ENCODE peak calls at places on chromosomes 7 and 10, in eight cellular contexts. One of them, this sample, is unnamed.

GRCh38 chr7:92916751-92917369 is 80.5 kb upstream of the CDK6 start:
- DNase-seq in neural progenitor cell: peak
- DNase-seq in suprapubic skin: no peak
- DNase-seq in cardiac muscle cell: peak
- DNase-seq in brain microvascular endothelial cell: peak
- DNase-seq in lung: no peak
- DNase-seq in lower lobe of right lung: no peak
- DNase-seq in heart left ventricle: no peak
- DNase-seq in this sample: no peak

GRCh38 chr10:126839094-126839761 is 66.0 kb upstream of the DOCK1 start:
- DNase-seq in neural progenitor cell: no peak
- DNase-seq in heart left ventricle: no peak
- DNase-seq in lung: peak
- DNase-seq in suprapubic skin: no peak
- DNase-seq in brain microvascular endothelial cell: no peak
- DNase-seq in cardiac muscle cell: no peak
- DNase-seq in lower lobe of right lung: peak
- DNase-seq in this sample: no peak

GRCh38 chr10:33412261-33413092 is 78.0 kb upstream of the NRP1 start:
- DNase-seq in heart left ventricle: no peak
- DNase-seq in lung: no peak
- DNase-seq in cardiac muscle cell: peak
- DNase-seq in brain microvascular endothelial cell: peak
- DNase-seq in lower lobe of right lung: peak
- DNase-seq in suprapubic skin: no peak
- DNase-seq in neural progenitor cell: no peak
- DNase-seq in this sample: no peak

GRCh38 chr7:132653364-132653930 is 77.2 kb upstream of the PLXNA4 start:
- DNase-seq in cardiac muscle cell: no peak
- DNase-seq in brain microvascular endothelial cell: no peak
- DNase-seq in suprapubic skin: no peak
- DNase-seq in lower lobe of right lung: no peak
- DNase-seq in lung: no peak
- DNase-seq in neural progenitor cell: no peak
- DNase-seq in heart left ventricle: no peak
- DNase-seq in this sample: no peak

GRCh38 chr10:77555591-77556212 is 81.9 kb downstream of the KCNMA1 start:
- DNase-seq in lower lobe of right lung: no peak
- DNase-seq in lung: no peak
- DNase-seq in brain microvascular endothelial cell: no peak
- DNase-seq in neural progenitor cell: no peak
- DNase-seq in cardiac muscle cell: peak
- DNase-seq in heart left ventricle: no peak
- DNase-seq in suprapubic skin: no peak
- DNase-seq in this sample: no peak

GRCh38 chr10:90732581-90732980 is 125.3 kb downstream of the HTR7 start:
- DNase-seq in neural progenitor cell: no peak
- DNase-seq in suprapubic skin: no peak
- DNase-seq in lung: no peak
- DNase-seq in heart left ventricle: no peak
- DNase-seq in cardiac muscle cell: no peak
- DNase-seq in lower lobe of right lung: no peak
- DNase-seq in brain microvascular endothelial cell: no peak
- DNase-seq in this sample: no peak

GRCh38 chr10:22824984-22825383 is 102.9 kb upstream of the ARMC3 start:
- DNase-seq in heart left ventricle: no peak
- DNase-seq in lower lobe of right lung: no peak
- DNase-seq in suprapubic skin: no peak
- DNase-seq in lung: no peak
- DNase-seq in cardiac muscle cell: no peak
- DNase-seq in neural progenitor cell: no peak
- DNase-seq in brain microvascular endothelial cell: peak
- DNase-seq in this sample: no peak

GRCh38 chr10:43808136-43808535 is 159.5 kb upstream of the ZNF32 start:
- DNase-seq in lung: no peak
- DNase-seq in cardiac muscle cell: no peak
- DNase-seq in lower lobe of right lung: no peak
- DNase-seq in brain microvascular endothelial cell: no peak
- DNase-seq in neural progenitor cell: no peak
- DNase-seq in suprapubic skin: no peak
- DNase-seq in heart left ventricle: no peak
- DNase-seq in this sample: no peak

GRCh38 chr10:43197834-43198681 is 59.8 kb downstream of the CSGALNACT2 start:
- DNase-seq in suprapubic skin: peak
- DNase-seq in cardiac muscle cell: peak
- DNase-seq in neural progenitor cell: peak
- DNase-seq in lower lobe of right lung: peak
- DNase-seq in heart left ventricle: no peak
- DNase-seq in lung: peak
- DNase-seq in brain microvascular endothelial cell: peak
- DNase-seq in this sample: no peak

GRCh38 chr7:29370531-29371314 is 176.1 kb downstream of the CHN2 start:
- DNase-seq in heart left ventricle: peak
- DNase-seq in brain microvascular endothelial cell: peak
- DNase-seq in suprapubic skin: no peak
- DNase-seq in lower lobe of right lung: no peak
- DNase-seq in cardiac muscle cell: peak
- DNase-seq in lung: no peak
- DNase-seq in neural progenitor cell: no peak
- DNase-seq in this sample: no peak

GRCh38 chr7:11567571-11567970 is 264.4 kb downstream of the THSD7A start:
- DNase-seq in brain microvascular endothelial cell: no peak
- DNase-seq in neural progenitor cell: no peak
- DNase-seq in cardiac muscle cell: no peak
- DNase-seq in lung: no peak
- DNase-seq in lower lobe of right lung: no peak
- DNase-seq in suprapubic skin: no peak
- DNase-seq in heart left ventricle: no peak
- DNase-seq in this sample: no peak

GRCh38 chr10:76296885-76297775 is 865.7 kb downstream of the LRMDA start:
- DNase-seq in cardiac muscle cell: peak
- DNase-seq in lung: no peak
- DNase-seq in suprapubic skin: no peak
- DNase-seq in neural progenitor cell: no peak
- DNase-seq in heart left ventricle: no peak
- DNase-seq in lower lobe of right lung: no peak
- DNase-seq in brain microvascular endothelial cell: no peak
- DNase-seq in this sample: no peak

GRCh38 chr10:58998924-58999713 is 177.3 kb upstream of the PHYHIPL start:
- DNase-seq in heart left ventricle: peak
- DNase-seq in brain microvascular endothelial cell: no peak
- DNase-seq in lung: no peak
- DNase-seq in lower lobe of right lung: no peak
- DNase-seq in neural progenitor cell: no peak
- DNase-seq in cardiac muscle cell: peak
- DNase-seq in suprapubic skin: peak
- DNase-seq in this sample: peak

GRCh38 chr7:81236560-81236959 is 317.7 kb upstream of the SEMA3C start:
- DNase-seq in suprapubic skin: no peak
- DNase-seq in brain microvascular endothelial cell: no peak
- DNase-seq in cardiac muscle cell: no peak
- DNase-seq in heart left ventricle: no peak
- DNase-seq in lower lobe of right lung: no peak
- DNase-seq in neural progenitor cell: no peak
- DNase-seq in lung: no peak
- DNase-seq in this sample: no peak

GRCh38 chr10:29317027-29317420 is 28.2 kb downstream of the LYZL1 start:
- DNase-seq in lung: no peak
- DNase-seq in cardiac muscle cell: peak
- DNase-seq in heart left ventricle: no peak
- DNase-seq in lower lobe of right lung: no peak
- DNase-seq in suprapubic skin: no peak
- DNase-seq in brain microvascular endothelial cell: peak
- DNase-seq in neural progenitor cell: no peak
- DNase-seq in this sample: no peak

GRCh38 chr7:99123571-99124033 is 20.3 kb downstream of the SMURF1 start:
- DNase-seq in suprapubic skin: no peak
- DNase-seq in cardiac muscle cell: peak
- DNase-seq in lower lobe of right lung: no peak
- DNase-seq in heart left ventricle: no peak
- DNase-seq in neural progenitor cell: no peak
- DNase-seq in lung: no peak
- DNase-seq in brain microvascular endothelial cell: peak
- DNase-seq in this sample: no peak

GRCh38 chr10:125720002-125720382 is 483 bp downstream of the EDRF1 start:
- DNase-seq in lung: no peak
- DNase-seq in brain microvascular endothelial cell: no peak
- DNase-seq in neural progenitor cell: no peak
- DNase-seq in lower lobe of right lung: no peak
- DNase-seq in suprapubic skin: no peak
- DNase-seq in cardiac muscle cell: peak
- DNase-seq in heart left ventricle: no peak
- DNase-seq in this sample: no peak
- H3K27ac ChIP-seq in lung: peak
- H3K27ac ChIP-seq in brain microvascular endothelial cell: peak
- H3K27ac ChIP-seq in neural progenitor cell: peak
- H3K27ac ChIP-seq in lower lobe of right lung: peak
- H3K27ac ChIP-seq in suprapubic skin: peak
- H3K27ac ChIP-seq in cardiac muscle cell: peak
- H3K27ac ChIP-seq in heart left ventricle: no peak
- H3K27ac ChIP-seq in this sample: peak

GRCh38 chr7:83643754-83644153 is 5.2 kb downstream of the SEMA3E start:
- DNase-seq in cardiac muscle cell: no peak
- DNase-seq in brain microvascular endothelial cell: no peak
- DNase-seq in heart left ventricle: no peak
- DNase-seq in suprapubic skin: no peak
- DNase-seq in lower lobe of right lung: no peak
- DNase-seq in neural progenitor cell: no peak
- DNase-seq in lung: no peak
- DNase-seq in this sample: no peak

GRCh38 chr7:83649701-83650100 is 762 bp upstream of the SEMA3E start:
- DNase-seq in heart left ventricle: no peak
- DNase-seq in lung: no peak
- DNase-seq in lower lobe of right lung: no peak
- DNase-seq in brain microvascular endothelial cell: no peak
- DNase-seq in cardiac muscle cell: no peak
- DNase-seq in suprapubic skin: no peak
- DNase-seq in neural progenitor cell: no peak
- DNase-seq in this sample: no peak

GRCh38 chr7:83652481-83652880 is 3.5 kb upstream of the SEMA3E start:
- DNase-seq in brain microvascular endothelial cell: no peak
- DNase-seq in neural progenitor cell: no peak
- DNase-seq in suprapubic skin: no peak
- DNase-seq in lower lobe of right lung: no peak
- DNase-seq in cardiac muscle cell: no peak
- DNase-seq in heart left ventricle: no peak
- DNase-seq in lung: no peak
- DNase-seq in this sample: no peak

GRCh38 chr7:83646027-83646426 is 2.9 kb downstream of the SEMA3E start:
- DNase-seq in lower lobe of right lung: no peak
- DNase-seq in suprapubic skin: no peak
- DNase-seq in brain microvascular endothelial cell: no peak
- DNase-seq in neural progenitor cell: no peak
- DNase-seq in heart left ventricle: no peak
- DNase-seq in lung: no peak
- DNase-seq in cardiac muscle cell: no peak
- DNase-seq in this sample: no peak

GRCh38 chr7:83648464-83649241 is at the start of gene SEMA3E:
- DNase-seq in heart left ventricle: no peak
- DNase-seq in neural progenitor cell: peak
- DNase-seq in cardiac muscle cell: peak
- DNase-seq in lower lobe of right lung: no peak
- DNase-seq in lung: no peak
- DNase-seq in suprapubic skin: no peak
- DNase-seq in brain microvascular endothelial cell: peak
- DNase-seq in this sample: no peak
- H3K4me3 ChIP-seq in heart left ventricle: no peak
- H3K4me3 ChIP-seq in neural progenitor cell: peak
- H3K4me3 ChIP-seq in cardiac muscle cell: peak
- H3K4me3 ChIP-seq in lower lobe of right lung: peak
- H3K4me3 ChIP-seq in lung: peak
- H3K4me3 ChIP-seq in suprapubic skin: peak
- H3K4me3 ChIP-seq in brain microvascular endothelial cell: peak
- H3K4me3 ChIP-seq in this sample: no peak

DNA sequence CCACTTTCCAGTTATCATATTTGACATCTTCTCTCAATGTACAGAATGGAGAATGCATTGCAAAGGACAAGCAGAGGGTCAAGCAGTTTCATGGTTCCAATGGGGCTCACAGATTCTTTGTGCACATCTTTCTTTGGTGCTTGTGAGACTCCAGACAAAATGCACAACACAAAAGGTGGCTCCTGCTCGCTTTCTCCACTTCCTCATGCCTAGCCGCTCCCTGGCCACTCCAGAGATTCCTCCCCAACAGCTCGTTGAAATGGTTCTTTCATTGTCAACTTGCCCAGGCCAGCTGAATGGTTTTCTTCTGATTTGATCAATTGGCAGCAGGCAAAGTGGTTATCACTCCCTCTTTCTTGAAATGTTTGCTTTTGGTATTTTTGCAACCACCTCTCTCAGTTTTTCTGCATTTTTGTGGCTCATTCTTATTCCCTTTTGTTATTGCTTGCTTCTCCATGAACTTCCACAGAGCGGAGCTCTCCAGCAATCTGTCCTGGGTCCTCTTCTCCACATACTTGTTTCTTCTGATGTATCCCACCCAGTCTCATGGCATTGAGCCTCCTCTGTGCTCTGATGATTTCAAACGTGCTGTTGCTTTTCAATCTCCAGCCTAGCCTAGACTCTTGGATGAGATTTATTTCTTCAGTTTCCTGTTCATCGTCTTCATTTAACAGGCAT is 507.8 kb upstream of the MKI67 start:
- DNase-seq in lung: no peak
- DNase-seq in suprapubic skin: peak
- DNase-seq in brain microvascular endothelial cell: no peak
- DNase-seq in heart left ventricle: no peak
- DNase-seq in neural progenitor cell: peak
- DNase-seq in lower lobe of right lung: no peak
- DNase-seq in cardiac muscle cell: peak
- DNase-seq in this sample: no peak
- TF ChIP-seq CTCF in lung: no peak
- TF ChIP-seq CTCF in suprapubic skin: no peak
- TF ChIP-seq CTCF in brain microvascular endothelial cell: no peak
- TF ChIP-seq CTCF in heart left ventricle: no peak
- TF ChIP-seq CTCF in neural progenitor cell: peak
- TF ChIP-seq CTCF in lower lobe of right lung: no peak
- TF ChIP-seq CTCF in cardiac muscle cell: peak
- TF ChIP-seq CTCF in this sample: peak

GRCh38 chr10:95485445-95485844 is 75.7 kb downstream of the SORBS1 start:
- DNase-seq in lower lobe of right lung: no peak
- DNase-seq in cardiac muscle cell: peak
- DNase-seq in heart left ventricle: no peak
- DNase-seq in lung: no peak
- DNase-seq in suprapubic skin: no peak
- DNase-seq in brain microvascular endothelial cell: no peak
- DNase-seq in neural progenitor cell: no peak
- DNase-seq in this sample: no peak

GRCh38 chr10:95480102-95480900 is 80.9 kb downstream of the SORBS1 start:
- DNase-seq in lower lobe of right lung: no peak
- DNase-seq in cardiac muscle cell: peak
- DNase-seq in neural progenitor cell: no peak
- DNase-seq in brain microvascular endothelial cell: no peak
- DNase-seq in heart left ventricle: peak
- DNase-seq in lung: no peak
- DNase-seq in suprapubic skin: no peak
- DNase-seq in this sample: peak

GRCh38 chr10:95485030-95485429 is 76.1 kb downstream of the SORBS1 start:
- DNase-seq in cardiac muscle cell: no peak
- DNase-seq in lower lobe of right lung: no peak
- DNase-seq in neural progenitor cell: no peak
- DNase-seq in lung: no peak
- DNase-seq in heart left ventricle: no peak
- DNase-seq in suprapubic skin: no peak
- DNase-seq in brain microvascular endothelial cell: no peak
- DNase-seq in this sample: no peak

GRCh38 chr10:95480901-95481491 is 80.2 kb downstream of the SORBS1 start:
- DNase-seq in cardiac muscle cell: no peak
- DNase-seq in lower lobe of right lung: no peak
- DNase-seq in neural progenitor cell: no peak
- DNase-seq in heart left ventricle: no peak
- DNase-seq in lung: no peak
- DNase-seq in brain microvascular endothelial cell: no peak
- DNase-seq in suprapubic skin: no peak
- DNase-seq in this sample: no peak

GRCh38 chr10:95482501-95483248 is 78.5 kb downstream of the SORBS1 start:
- DNase-seq in brain microvascular endothelial cell: no peak
- DNase-seq in lung: no peak
- DNase-seq in heart left ventricle: no peak
- DNase-seq in lower lobe of right lung: no peak
- DNase-seq in cardiac muscle cell: no peak
- DNase-seq in suprapubic skin: no peak
- DNase-seq in neural progenitor cell: no peak
- DNase-seq in this sample: no peak
- H3K27ac ChIP-seq in brain microvascular endothelial cell: no peak
- H3K27ac ChIP-seq in lung: no peak
- H3K27ac ChIP-seq in heart left ventricle: peak
- H3K27ac ChIP-seq in lower lobe of right lung: peak
- H3K27ac ChIP-seq in cardiac muscle cell: no peak
- H3K27ac ChIP-seq in suprapubic skin: no peak
- H3K27ac ChIP-seq in neural progenitor cell: no peak
- H3K27ac ChIP-seq in this sample: peak

This sample was measured in heart right ventricle.